ENCODE peak calls at places on chromosomes 6 and 20, in six cellular contexts. I is Kasumi-1; G is effector memory CD8-positive, alpha-beta T cell; D is Right ventricle myocardium inferior; S is activated naive CD4-positive, alpha-beta T cell treated with anti-CD3 and anti-CD28 coated beads, Interleukin-2, amount 50 U/mL, for 16 hours; Z is HT1080. R is an unnamed sample.

GRCh38 chr20:63124092-63124781 is 91.7 kb downstream of the YTHDF1 start:
- DNase-seq in S (no peak), G (no peak), I (no peak), D (no peak), Z (peak; percentile 71), R (peak; percentile 41)

GRCh38 chr6:128570439-128571063 is 50.2 kb upstream of the PTPRK start:
- DNase-seq in S (no peak), D (no peak), Z (peak; percentile 33), G (no peak), I (no peak), R (no peak)

GRCh38 chr20:58714340-58714922 is 21.8 kb downstream of the NPEPL1 start:
- DNase-seq in G (peak; percentile 0), S (peak; percentile 9), I (no peak), Z (no peak), D (peak; percentile 56), R (peak; percentile 57)

GRCh38 chr6:13273202-13273930 is 55.0 kb downstream of the TBC1D7 start:
- DNase-seq in G (no peak), I (peak; percentile 21), S (no peak), Z (no peak), D (no peak), R (no peak)

GRCh38 chr20:4167261-4168004 is 152.1 kb upstream of the RNF24 start:
- DNase-seq in G (no peak), Z (no peak), D (no peak), S (no peak), I (no peak), R (no peak)

GRCh38 chr6:36418558-36418957 is 24.1 kb downstream of the PXT1 start:
- DNase-seq in I (no peak), Z (no peak), G (no peak), S (no peak), D (no peak), R (no peak)

GRCh38 chr20:31837896-31838397 is 7.5 kb downstream of the FOXS1 start:
- DNase-seq in G (no peak), D (no peak), Z (peak; percentile 78), I (no peak), S (no peak), R (no peak)

GRCh38 chr6:144341831-144342527 is 56.8 kb downstream of the UTRN start:
- DNase-seq in I (no peak), D (no peak), S (no peak), G (no peak), Z (no peak), R (no peak)

GRCh38 chr6:30075094-30075986 is at the start of gene RNF39:
- DNase-seq in G (no peak), S (peak; percentile 27), I (no peak), D (peak; percentile 64), Z (no peak), R (no peak)

GRCh38 chr6:2165216-2165725 is 80.1 kb downstream of the GMDS start:
- DNase-seq in Z (no peak), G (no peak), D (no peak), S (no peak), I (no peak), R (no peak)

GRCh38 chr6:128919412-128919811 is 36.5 kb downstream of the LAMA2 start:
- DNase-seq in D (no peak), G (no peak), I (no peak), S (no peak), Z (no peak), R (no peak)

GRCh38 chr6:14743465-14744211 is 502.2 kb upstream of the JARID2 start:
- DNase-seq in D (no peak), Z (peak; percentile 99), I (no peak), S (peak; percentile 87), G (peak; percentile 7), R (peak; percentile 92)

GRCh38 chr20:6613280-6613861 is 154.1 kb upstream of the BMP2 start:
- DNase-seq in S (no peak), I (no peak), G (no peak), D (no peak), Z (peak; percentile 41), R (no peak)

GRCh38 chr6:7258231-7258763 is 54.7 kb downstream of the SSR1 start:
- DNase-seq in G (no peak), Z (no peak), S (no peak), I (no peak), D (no peak), R (peak; percentile 52)

GRCh38 chr6:17032595-17033591 is 69.0 kb upstream of the STMND1 start:
- DNase-seq in S (no peak), G (no peak), Z (peak; percentile 84), I (no peak), D (no peak), R (no peak)

GRCh38 chr6:26233608-26234420 is 131.2 kb upstream of the BTN3A2 start:
- DNase-seq in G (peak; percentile 65), Z (no peak), I (peak; percentile 42), D (peak; percentile 72), S (peak; percentile 52), R (peak; percentile 88)

GRCh38 chr6:123997223-123997622 is 193.6 kb downstream of the NKAIN2 start:
- DNase-seq in G (no peak), I (no peak), S (no peak), D (no peak), Z (no peak), R (no peak)

GRCh38 chr6:113994934-113995342 is 24.0 kb upstream of the HDAC2 start:
- DNase-seq in D (no peak), I (peak; percentile 88), Z (peak; percentile 93), G (no peak), S (no peak), R (peak; percentile 69)

GRCh38 chr6:57305754-57306153 is 11.7 kb upstream of the PRIM2 start:
- DNase-seq in Z (no peak), I (no peak), D (no peak), G (no peak), S (no peak), R (no peak)

GRCh38 chr6:57221191-57221935 is 744 bp downstream of the RAB23 start:
- DNase-seq in I (peak; percentile 69), S (peak; percentile 52), D (peak; percentile 74), G (peak; percentile 34), Z (peak; percentile 55), R (peak; percentile 81)

GRCh38 chr20:51189814-51190782 is 167.2 kb upstream of the KCNG1 start:
- DNase-seq in G (no peak), Z (no peak), S (no peak), I (no peak), D (no peak), R (no peak)

GRCh38 chr6:148021715-148022114 is 320.9 kb upstream of the SASH1 start:
- DNase-seq in S (no peak), I (no peak), Z (peak; percentile 41), G (no peak), D (no peak), R (no peak)

GRCh38 chr6:157264701-157265100 is 58.6 kb downstream of the TMEM242 start:
- DNase-seq in G (no peak), Z (no peak), I (no peak), S (no peak), D (no peak), R (peak; percentile 49)

GRCh38 chr6:169263836-169264608 is 10.4 kb upstream of the THBS2 start:
- DNase-seq in S (no peak), I (no peak), D (no peak), G (no peak), Z (peak; percentile 75), R (peak; percentile 45)

GRCh38 chr20:1945660-1946059 is 48.2 kb downstream of the PDYN start:
- DNase-seq in G (no peak), S (no peak), D (no peak), I (peak; percentile 28), Z (no peak), R (no peak)

GRCh38 chr6:36028088-36028886 is 679 bp downstream of the MAPK14 start:
- DNase-seq in S (peak; percentile 52), Z (peak; percentile 20), I (no peak), D (peak; percentile 70), G (no peak), R (peak; percentile 80)

GRCh38 chr20:63082308-63082938 is 75.7 kb upstream of the BHLHE23 start:
- DNase-seq in S (peak; percentile 29), G (no peak), I (peak; percentile 16), D (peak; percentile 15), Z (no peak), R (peak; percentile 67)

GRCh38 chr6:66429220-66429619 is 722.2 kb upstream of the EYS start:
- DNase-seq in I (no peak), G (no peak), D (no peak), Z (no peak), S (no peak), R (no peak)

GRCh38 chr6:40302856-40303449 is 284.2 kb downstream of the LRFN2 start:
- DNase-seq in S (no peak), D (no peak), I (no peak), Z (no peak), G (no peak), R (no peak)

GRCh38 chr20:3846740-3847418 is at the start of gene MAVS:
- DNase-seq in Z (peak; percentile 72), S (peak; percentile 89), I (peak; percentile 71), D (peak; percentile 96), G (peak; percentile 81), R (peak; percentile 95)

R was measured in activated effector memory CD4-positive, alpha-beta T cell treated with anti-CD3 and anti-CD28 coated beads, Interleukin-2, amount 50 U/mL, for 16 hours.